ENCODE peak calls at places on chromosomes 4 and X, in ten cellular contexts. O is HCT116, N is mammary epithelial cell, B is IMR-90, Z is SK-N-SH, R is mesendoderm, J is endothelial cell of umbilical vein, D is fibroblast of lung, H is hepatocyte, Q is GM12878. I is an unnamed sample.

GRCh38 chr4:168119100-168119499 is 26.8 kb downstream of the ANXA10 start:
- DNase-seq in D (no peak), H (no peak), Q (no peak), Z (no peak), B (no peak), N (no peak), R (no peak), O (no peak), J (peak; percentile 16), I (peak; percentile 9)

GRCh38 chr4:96524311-96524875 is 684.5 kb downstream of the PDHA2 start:
- DNase-seq in D (no peak), R (peak; percentile 62), H (no peak), B (no peak), Q (no peak), J (no peak), N (no peak), Z (no peak), O (no peak), I (no peak)

GRCh38 chr4:136864580-136865185 is 667.6 kb downstream of the PCDH18 start:
- DNase-seq in H (peak; percentile 85), O (peak; percentile 69), J (peak; percentile 82), B (peak; percentile 81), R (peak; percentile 77), Q (peak; percentile 24), Z (peak; percentile 36), N (peak; percentile 37), D (peak; percentile 66), I (peak; percentile 85)

GRCh38 chrX:63475200-63475599 is 124.1 kb upstream of the SPIN4 start:
- DNase-seq in O (peak; percentile 1), D (no peak), H (no peak), Z (no peak), J (no peak), R (peak; percentile 16), Q (no peak), B (no peak), N (no peak), I (no peak)

GRCh38 chr4:76836860-76837564 is 60.9 kb downstream of the SOWAHB start:
- DNase-seq in Z (no peak), O (no peak), J (no peak), Q (no peak), N (no peak), H (no peak), D (no peak), B (no peak), R (no peak), I (no peak)

GRCh38 chrX:103554687-103555417 is 30.5 kb upstream of the TCEAL4 start:
- DNase-seq in J (peak; percentile 67), Z (peak; percentile 41), R (peak; percentile 93), H (peak; percentile 73), Q (no peak), N (no peak), O (no peak), B (peak; percentile 24), D (peak; percentile 54), I (no peak)

GRCh38 chrX:108435261-108435660 is 3.0 kb downstream of the COL4A6 start:
- DNase-seq in D (no peak), H (no peak), N (no peak), R (no peak), B (no peak), O (no peak), Q (no peak), Z (no peak), J (no peak), I (no peak)

GRCh38 chr4:121720109-121720508 is 23.3 kb upstream of the ANXA5 start:
- DNase-seq in O (no peak), Z (no peak), N (no peak), R (peak; percentile 65), B (no peak), J (no peak), Q (no peak), D (peak; percentile 73), H (no peak), I (peak; percentile 29)

GRCh38 chr4:40515037-40515397 is 114.6 kb downstream of the RBM47 start:
- DNase-seq in D (peak; percentile 50), H (peak; percentile 42), Z (no peak), N (peak; percentile 70), J (no peak), O (no peak), R (no peak), Q (no peak), B (peak; percentile 7), I (peak; percentile 59)

GRCh38 chrX:66760648-66761047 is 121.8 kb upstream of the EDA2R start:
- DNase-seq in D (no peak), J (peak; percentile 0), Z (no peak), R (peak; percentile 8), N (no peak), B (no peak), Q (no peak), H (no peak), O (no peak), I (no peak)

GRCh38 chr4:37095925-37096324 is 148.6 kb upstream of the NWD2 start:
- DNase-seq in N (no peak), O (no peak), B (no peak), H (no peak), D (no peak), J (no peak), Z (no peak), R (no peak), Q (no peak), I (no peak)

GRCh38 chr4:125679989-125680388 is 365.2 kb downstream of the FAT4 start:
- DNase-seq in D (no peak), J (no peak), O (no peak), Z (no peak), Q (no peak), R (no peak), N (no peak), H (no peak), B (no peak), I (no peak)

GRCh38 chrX:44032479-44032878 is 59.3 kb upstream of the NDP start:
- DNase-seq in R (no peak), N (no peak), J (no peak), H (no peak), D (no peak), O (no peak), Z (no peak), Q (no peak), B (no peak), I (no peak)

GRCh38 chr4:36385951-36386561 is 104.6 kb downstream of the DTHD1 start:
- DNase-seq in R (no peak), N (no peak), Z (no peak), H (no peak), B (no peak), Q (peak; percentile 63), O (no peak), D (no peak), J (no peak), I (no peak)

GRCh38 chrX:155056877-155057792 is 13.8 kb downstream of the CMC4 start:
- DNase-seq in D (peak; percentile 63), Q (peak; percentile 24), H (peak; percentile 66), B (peak; percentile 70), R (peak; percentile 85), Z (peak; percentile 69), O (peak; percentile 51), N (peak; percentile 53), J (peak; percentile 82), I (no peak)

DNA sequence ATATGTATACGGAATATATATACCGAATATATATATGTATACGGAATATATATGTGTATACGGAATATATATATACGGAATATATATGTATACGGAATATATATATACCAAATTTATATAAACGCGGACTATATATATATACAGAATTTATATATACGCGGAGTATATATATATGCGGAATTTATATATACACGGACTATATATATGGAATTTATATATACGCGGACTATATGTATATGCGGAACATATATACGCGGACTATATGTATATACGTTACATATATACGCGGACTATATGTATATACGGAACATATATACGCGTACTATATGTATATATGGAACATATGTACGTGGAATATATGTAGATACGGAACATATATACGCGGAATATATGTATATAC is 78.6 kb downstream of the ARHGAP36 start:
- DNase-seq in Q (no peak), B (no peak), J (no peak), O (no peak), R (no peak), H (no peak), D (no peak), Z (no peak), N (no peak), I (no peak)
- H3K4me2 ChIP-seq in Q (no peak overlapping the region), B (no peak overlapping the region), J (no peak overlapping the region), O (no peak overlapping the region), R (no peak overlapping the region), H (no peak overlapping the region), D (no peak overlapping the region), Z (no peak overlapping the region), N (no peak overlapping the region), I (no peak overlapping the region)

GRCh38 chr4:83431200-83431599 is 24.4 kb downstream of the HELQ start:
- DNase-seq in B (no peak), Q (no peak), H (no peak), O (no peak), Z (no peak), D (no peak), J (no peak), R (no peak), N (no peak), I (no peak)

GRCh38 chr4:83440899-83441298 is 14.7 kb downstream of the HELQ start:
- DNase-seq in Z (no peak), Q (no peak), B (no peak), H (no peak), D (no peak), J (no peak), O (no peak), N (no peak), R (no peak), I (no peak)

GRCh38 chr4:83440148-83440814 is 15.3 kb downstream of the HELQ start:
- DNase-seq in B (no peak), R (no peak), O (no peak), J (no peak), Q (no peak), N (no peak), Z (no peak), D (no peak), H (no peak), I (no peak)

GRCh38 chr4:83438719-83439118 is 16.9 kb downstream of the HELQ start:
- DNase-seq in N (peak; percentile 7), Z (no peak), H (no peak), O (no peak), R (no peak), D (no peak), B (no peak), J (no peak), Q (no peak), I (no peak)

GRCh38 chr4:83436680-83437079 is 18.9 kb downstream of the HELQ start:
- DNase-seq in H (no peak), Z (no peak), Q (no peak), D (no peak), B (no peak), N (no peak), R (peak; percentile 7), J (no peak), O (no peak), I (no peak)
- H3K4me2 ChIP-seq in H (no peak overlapping the region), Z (no peak overlapping the region), Q (no peak overlapping the region), D (no peak overlapping the region), B (no peak overlapping the region), N (no peak overlapping the region), R (no peak overlapping the region), J (no peak overlapping the region), O (no peak overlapping the region), I (no peak overlapping the region)

GRCh38 chr4:16082038-16082423 is 1.8 kb downstream of the PROM1 start:
- DNase-seq in O (no peak), B (no peak), J (no peak), Z (peak; percentile 27), H (no peak), D (no peak), N (no peak), Q (no peak), R (peak; percentile 20), I (no peak)
- H3K4me2 ChIP-seq in O (no peak overlapping the region), B (peak overlapping the region; percentile 37), J (peak overlapping the region; percentile 42), Z (peak overlapping the region; percentile 78), H (peak overlapping the region; percentile 94), D (no peak overlapping the region), N (peak overlapping the region; percentile 98), Q (no peak overlapping the region), R (peak overlapping the region; percentile 99), I (no peak overlapping the region)

GRCh38 chr4:14853186-14853946 is 148.9 kb upstream of the CPEB2 start:
- DNase-seq in Q (no peak), Z (no peak), D (peak; percentile 96), R (peak; percentile 50), O (no peak), J (no peak), H (peak; percentile 56), N (peak; percentile 78), B (peak; percentile 95), I (peak; percentile 92)
- H3K4me2 ChIP-seq in Q (no peak overlapping the region), Z (no peak overlapping the region), D (no peak overlapping the region), R (no peak overlapping the region), O (no peak overlapping the region), J (no peak overlapping the region), H (no peak overlapping the region), N (no peak overlapping the region), B (no peak overlapping the region), I (peak overlapping the region; percentile 36)

I was measured in osteoblast.